ENCODE peak calls at places on chromosomes 5 and 9, in four cellular contexts. Y is CD8-positive, alpha-beta T cell; M is stimulated activated CD4-positive, alpha-beta T cell treated with anti-CD3 and anti-CD28 coated beads, Interleukin-2, amount 100 ng/mL, for 48 hours; O is C1 segment of cervical spinal cord. T is an unnamed sample.

GRCh38 chr5:9513825-9514224 is 32.0 kb downstream of the SEMA5A start:
- DNase-seq in O (no peak), M (no peak), Y (no peak), T (no peak)

GRCh38 chr9:2849943-2850342 is 6.0 kb upstream of the PUM3 start:
- DNase-seq in M (no peak), Y (no peak), O (no peak), T (peak)

GRCh38 chr9:18438300-18438925 is 35.5 kb upstream of the ADAMTSL1 start:
- DNase-seq in Y (no peak), O (peak), M (no peak), T (no peak)

GRCh38 chr5:123720955-123721354 is 209.0 kb downstream of the CSNK1G3 start:
- DNase-seq in M (no peak), Y (no peak), O (no peak), T (no peak)

GRCh38 chr9:25716220-25716872 is 38.1 kb upstream of the TUSC1 start:
- DNase-seq in Y (no peak), M (no peak), O (peak), T (peak)

GRCh38 chr5:158755221-158755620 is 344.5 kb downstream of the EBF1 start:
- DNase-seq in O (no peak), Y (no peak), M (no peak), T (no peak)

GRCh38 chr5:7941692-7942091 is 72.7 kb downstream of the MTRR start:
- DNase-seq in Y (no peak), M (no peak), O (no peak), T (no peak)

GRCh38 chr5:2149196-2149541 is 266.4 kb upstream of the IRX4 start:
- DNase-seq in M (no peak), O (no peak), Y (no peak), T (no peak)

GRCh38 chr9:18459958-18460584 is 13.9 kb upstream of the ADAMTSL1 start:
- DNase-seq in M (no peak), Y (no peak), O (no peak), T (no peak)

GRCh38 chr5:34563951-34564705 is 92.0 kb upstream of the RAI14 start:
- DNase-seq in Y (no peak), O (no peak), M (no peak), T (no peak)

GRCh38 chr9:133117271-133118178 is 3.5 kb downstream of the RALGDS start:
- DNase-seq in O (peak), Y (no peak), M (no peak), T (no peak)

GRCh38 chr9:89646189-89646588 is 41.4 kb downstream of the GADD45G start:
- DNase-seq in O (no peak), M (no peak), Y (no peak), T (no peak)

GRCh38 chr5:173726848-173727557 is 110.6 kb upstream of the BOD1 start:
- DNase-seq in O (no peak), Y (no peak), M (no peak), T (no peak)

GRCh38 chr5:102545175-102545574 is 46.4 kb upstream of the SLCO6A1 start:
- DNase-seq in O (no peak), M (no peak), Y (no peak), T (peak)

GRCh38 chr5:178208540-178209227 is 4.4 kb downstream of the HNRNPAB start:
- DNase-seq in O (no peak), M (no peak), Y (no peak), T (no peak)

GRCh38 chr5:172293054-172293744 is 9.6 kb upstream of the UBTD2 start:
- DNase-seq in Y (peak), M (peak), O (peak), T (peak)

GRCh38 chr5:131749138-131749537 is 47.7 kb downstream of the FNIP1 start:
- DNase-seq in O (no peak), M (no peak), Y (no peak), T (no peak)

GRCh38 chr5:143054480-143054941 is 284.3 kb downstream of the ARHGAP26 start:
- DNase-seq in Y (no peak), M (no peak), O (no peak), T (peak)

GRCh38 chr5:87769137-87769536 is 356.4 kb upstream of the CCNH start:
- DNase-seq in Y (no peak), O (no peak), M (no peak), T (no peak)

GRCh38 chr5:112475747-112476435 is 56.8 kb upstream of the EPB41L4A start:
- DNase-seq in O (no peak), Y (no peak), M (no peak), T (no peak)

GRCh38 chr5:66306105-66306843 is 162.2 kb downstream of the SREK1 start:
- DNase-seq in M (no peak), O (peak), Y (no peak), T (peak)

GRCh38 chr5:466661-467310 is 23.8 kb downstream of the EXOC3 start:
- DNase-seq in Y (no peak), M (no peak), O (no peak), T (no peak)

GRCh38 chr5:167964529-167964928 is 326.9 kb upstream of the WWC1 start:
- DNase-seq in M (no peak), Y (no peak), O (no peak), T (no peak)

GRCh38 chr9:136668983-136669790 is 6.5 kb downstream of the EGFL7 start:
- DNase-seq in Y (no peak), O (no peak), M (no peak), T (no peak)

T was measured in MV-4-11.